ENCODE peak calls at places on chromosomes 3 and 15, in ten cellular contexts. One of them, this sample, is unnamed.

GRCh38 chr3:112007641-112008040 is 8.9 kb downstream of the TAGLN3 start:
- DNase-seq in thoracic aorta: no peak
- DNase-seq in Panc1: no peak
- DNase-seq in fibroblast of pulmonary artery: peak
- DNase-seq in GM13976: no peak
- DNase-seq in GM10248: no peak
- DNase-seq in HCT116: no peak
- DNase-seq in D721Med: no peak
- DNase-seq in AG09309: peak
- DNase-seq in endodermal cell: no peak
- DNase-seq in this sample: no peak

GRCh38 chr15:101723161-101723873 is 956 bp downstream of the TARS3 start:
- DNase-seq in AG09309: no peak
- DNase-seq in fibroblast of pulmonary artery: peak
- DNase-seq in thoracic aorta: no peak
- DNase-seq in D721Med: no peak
- DNase-seq in Panc1: no peak
- DNase-seq in GM13976: peak
- DNase-seq in GM10248: peak
- DNase-seq in endodermal cell: no peak
- DNase-seq in HCT116: no peak
- DNase-seq in this sample: peak

GRCh38 chr15:74831813-74832495 is 5.5 kb downstream of the CPLX3 start:
- DNase-seq in HCT116: no peak
- DNase-seq in Panc1: no peak
- DNase-seq in fibroblast of pulmonary artery: no peak
- DNase-seq in endodermal cell: no peak
- DNase-seq in thoracic aorta: no peak
- DNase-seq in GM10248: no peak
- DNase-seq in D721Med: no peak
- DNase-seq in GM13976: no peak
- DNase-seq in AG09309: no peak
- DNase-seq in this sample: no peak

GRCh38 chr3:114834175-114834940 is 312.7 kb downstream of the ZBTB20 start:
- DNase-seq in AG09309: no peak
- DNase-seq in HCT116: no peak
- DNase-seq in D721Med: no peak
- DNase-seq in Panc1: no peak
- DNase-seq in GM13976: no peak
- DNase-seq in thoracic aorta: no peak
- DNase-seq in fibroblast of pulmonary artery: peak
- DNase-seq in endodermal cell: no peak
- DNase-seq in GM10248: no peak
- DNase-seq in this sample: no peak

GRCh38 chr3:120506828-120507774 is 56.3 kb upstream of the FSTL1 start:
- DNase-seq in fibroblast of pulmonary artery: peak
- DNase-seq in Panc1: no peak
- DNase-seq in endodermal cell: peak
- DNase-seq in HCT116: peak
- DNase-seq in GM10248: peak
- DNase-seq in GM13976: peak
- DNase-seq in D721Med: no peak
- DNase-seq in thoracic aorta: no peak
- DNase-seq in AG09309: no peak
- DNase-seq in this sample: no peak

GRCh38 chr3:130442284-130442683 is 74.7 kb upstream of the COL6A6 start:
- DNase-seq in endodermal cell: peak
- DNase-seq in HCT116: no peak
- DNase-seq in Panc1: no peak
- DNase-seq in fibroblast of pulmonary artery: no peak
- DNase-seq in GM10248: no peak
- DNase-seq in AG09309: no peak
- DNase-seq in GM13976: no peak
- DNase-seq in thoracic aorta: no peak
- DNase-seq in D721Med: no peak
- DNase-seq in this sample: no peak

GRCh38 chr3:190486201-190486865 is 27.6 kb upstream of the IL1RAP start:
- DNase-seq in D721Med: no peak
- DNase-seq in AG09309: no peak
- DNase-seq in endodermal cell: no peak
- DNase-seq in Panc1: no peak
- DNase-seq in fibroblast of pulmonary artery: no peak
- DNase-seq in GM10248: no peak
- DNase-seq in GM13976: no peak
- DNase-seq in thoracic aorta: no peak
- DNase-seq in HCT116: no peak
- DNase-seq in this sample: no peak

GRCh38 chr3:190059242-190059590 is 61.5 kb downstream of the P3H2 start:
- DNase-seq in GM10248: no peak
- DNase-seq in GM13976: no peak
- DNase-seq in Panc1: no peak
- DNase-seq in thoracic aorta: no peak
- DNase-seq in HCT116: no peak
- DNase-seq in AG09309: no peak
- DNase-seq in D721Med: no peak
- DNase-seq in endodermal cell: no peak
- DNase-seq in fibroblast of pulmonary artery: peak
- DNase-seq in this sample: no peak

DNA sequence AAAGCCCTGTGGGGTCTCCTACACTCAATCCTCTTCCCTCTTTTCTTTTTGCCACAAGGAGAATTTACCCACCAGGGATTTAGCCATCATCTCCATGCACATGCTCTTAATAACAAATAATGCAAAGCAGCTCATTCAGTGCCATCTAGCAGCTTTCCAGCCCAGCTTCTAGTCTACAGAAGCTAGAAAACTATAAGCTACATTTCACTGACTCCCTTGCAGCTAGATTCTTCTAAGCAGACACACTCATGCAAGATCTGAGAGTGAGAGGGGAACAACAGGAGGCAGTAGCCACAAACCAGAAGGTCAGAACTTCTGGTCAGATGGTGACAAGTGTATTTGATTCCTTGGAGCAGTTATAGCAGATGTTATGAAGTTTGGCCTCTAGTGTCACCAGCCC is 25.5 kb downstream of the OSBPL10 start:
- DNase-seq in AG09309: no peak
- DNase-seq in HCT116: no peak
- DNase-seq in GM10248: no peak
- DNase-seq in GM13976: no peak
- DNase-seq in D721Med: no peak
- DNase-seq in Panc1: no peak
- DNase-seq in endodermal cell: no peak
- DNase-seq in thoracic aorta: no peak
- DNase-seq in fibroblast of pulmonary artery: no peak
- DNase-seq in this sample: no peak
- TF ChIP-seq CTCF in AG09309: no peak
- TF ChIP-seq CTCF in HCT116: no peak
- TF ChIP-seq CTCF in GM10248: no peak
- TF ChIP-seq CTCF in GM13976: no peak
- TF ChIP-seq CTCF in D721Med: no peak
- TF ChIP-seq CTCF in Panc1: no peak
- TF ChIP-seq CTCF in endodermal cell: no peak
- TF ChIP-seq CTCF in thoracic aorta: no peak
- TF ChIP-seq CTCF in fibroblast of pulmonary artery: no peak
- TF ChIP-seq CTCF in this sample: no peak

GRCh38 chr3:186790261-186790981 is 7.0 kb downstream of the EIF4A2 start:
- DNase-seq in GM10248: no peak
- DNase-seq in AG09309: no peak
- DNase-seq in Panc1: no peak
- DNase-seq in D721Med: no peak
- DNase-seq in endodermal cell: peak
- DNase-seq in GM13976: no peak
- DNase-seq in thoracic aorta: no peak
- DNase-seq in HCT116: no peak
- DNase-seq in fibroblast of pulmonary artery: peak
- DNase-seq in this sample: no peak
- TF ChIP-seq CTCF in GM10248: no peak
- TF ChIP-seq CTCF in AG09309: peak
- TF ChIP-seq CTCF in Panc1: peak
- TF ChIP-seq CTCF in D721Med: no peak
- TF ChIP-seq CTCF in endodermal cell: no peak
- TF ChIP-seq CTCF in GM13976: no peak
- TF ChIP-seq CTCF in thoracic aorta: peak
- TF ChIP-seq CTCF in HCT116: peak
- TF ChIP-seq CTCF in fibroblast of pulmonary artery: peak
- TF ChIP-seq CTCF in this sample: no peak

GRCh38 chr3:27323087-27323570 is 46.1 kb downstream of the NEK10 start:
- DNase-seq in AG09309: no peak
- DNase-seq in Panc1: no peak
- DNase-seq in GM10248: no peak
- DNase-seq in thoracic aorta: no peak
- DNase-seq in fibroblast of pulmonary artery: no peak
- DNase-seq in endodermal cell: no peak
- DNase-seq in GM13976: no peak
- DNase-seq in D721Med: no peak
- DNase-seq in HCT116: no peak
- DNase-seq in this sample: no peak

GRCh38 chr3:27324695-27325094 is 44.5 kb downstream of the NEK10 start:
- DNase-seq in GM10248: no peak
- DNase-seq in AG09309: no peak
- DNase-seq in HCT116: no peak
- DNase-seq in GM13976: no peak
- DNase-seq in endodermal cell: no peak
- DNase-seq in thoracic aorta: no peak
- DNase-seq in D721Med: no peak
- DNase-seq in Panc1: no peak
- DNase-seq in fibroblast of pulmonary artery: no peak
- DNase-seq in this sample: no peak

GRCh38 chr3:27326211-27326948 is 42.8 kb downstream of the NEK10 start:
- DNase-seq in GM13976: no peak
- DNase-seq in AG09309: peak
- DNase-seq in thoracic aorta: no peak
- DNase-seq in Panc1: peak
- DNase-seq in HCT116: no peak
- DNase-seq in GM10248: no peak
- DNase-seq in fibroblast of pulmonary artery: peak
- DNase-seq in endodermal cell: no peak
- DNase-seq in D721Med: no peak
- DNase-seq in this sample: no peak

GRCh38 chr3:27326949-27327582 is 42.1 kb downstream of the NEK10 start:
- DNase-seq in GM10248: no peak
- DNase-seq in GM13976: no peak
- DNase-seq in thoracic aorta: no peak
- DNase-seq in endodermal cell: no peak
- DNase-seq in fibroblast of pulmonary artery: no peak
- DNase-seq in Panc1: no peak
- DNase-seq in HCT116: no peak
- DNase-seq in D721Med: no peak
- DNase-seq in AG09309: no peak
- DNase-seq in this sample: no peak

DNA sequence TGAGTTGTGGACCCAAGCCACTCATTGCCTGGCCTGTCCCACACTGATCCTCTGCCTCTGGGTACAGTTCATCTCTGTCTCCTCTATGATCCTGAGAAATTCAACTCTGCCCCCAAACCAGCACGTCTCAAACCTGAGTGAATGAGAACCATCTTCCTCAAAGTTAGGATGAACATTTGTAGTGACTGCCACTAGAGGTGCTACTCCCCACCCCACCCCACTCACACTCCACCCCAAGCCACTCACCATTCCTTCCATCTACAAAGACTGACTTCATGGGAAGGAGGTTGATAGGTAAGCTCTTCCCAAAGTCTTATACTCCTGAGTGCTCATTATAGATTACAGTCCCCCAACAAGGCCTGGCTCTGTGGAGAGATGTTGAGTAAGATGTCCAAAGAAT is 43.8 kb downstream of the NEK10 start:
- DNase-seq in GM10248: no peak
- DNase-seq in Panc1: no peak
- DNase-seq in D721Med: no peak
- DNase-seq in endodermal cell: no peak
- DNase-seq in GM13976: no peak
- DNase-seq in HCT116: no peak
- DNase-seq in thoracic aorta: no peak
- DNase-seq in fibroblast of pulmonary artery: no peak
- DNase-seq in AG09309: no peak
- DNase-seq in this sample: no peak
- TF ChIP-seq CTCF in GM10248: no peak
- TF ChIP-seq CTCF in Panc1: peak
- TF ChIP-seq CTCF in D721Med: no peak
- TF ChIP-seq CTCF in endodermal cell: peak
- TF ChIP-seq CTCF in GM13976: no peak
- TF ChIP-seq CTCF in HCT116: peak
- TF ChIP-seq CTCF in thoracic aorta: no peak
- TF ChIP-seq CTCF in fibroblast of pulmonary artery: peak
- TF ChIP-seq CTCF in AG09309: no peak
- TF ChIP-seq CTCF in this sample: peak

GRCh38 chr3:24343084-24343783 is 151.4 kb downstream of the THRB start:
- DNase-seq in GM10248: no peak
- DNase-seq in Panc1: no peak
- DNase-seq in AG09309: no peak
- DNase-seq in D721Med: no peak
- DNase-seq in HCT116: no peak
- DNase-seq in GM13976: no peak
- DNase-seq in endodermal cell: no peak
- DNase-seq in thoracic aorta: no peak
- DNase-seq in fibroblast of pulmonary artery: no peak
- DNase-seq in this sample: no peak

GRCh38 chr3:24340966-24341365 is 153.7 kb downstream of the THRB start:
- DNase-seq in D721Med: no peak
- DNase-seq in HCT116: no peak
- DNase-seq in fibroblast of pulmonary artery: no peak
- DNase-seq in GM10248: no peak
- DNase-seq in Panc1: no peak
- DNase-seq in endodermal cell: no peak
- DNase-seq in AG09309: no peak
- DNase-seq in GM13976: no peak
- DNase-seq in thoracic aorta: no peak
- DNase-seq in this sample: no peak

GRCh38 chr3:24340161-24340560 is 154.5 kb downstream of the THRB start:
- DNase-seq in endodermal cell: no peak
- DNase-seq in fibroblast of pulmonary artery: no peak
- DNase-seq in HCT116: no peak
- DNase-seq in GM13976: no peak
- DNase-seq in Panc1: no peak
- DNase-seq in GM10248: no peak
- DNase-seq in AG09309: no peak
- DNase-seq in thoracic aorta: no peak
- DNase-seq in D721Med: no peak
- DNase-seq in this sample: no peak

GRCh38 chr3:24341668-24342067 is 153.0 kb downstream of the THRB start:
- DNase-seq in HCT116: no peak
- DNase-seq in thoracic aorta: no peak
- DNase-seq in GM10248: no peak
- DNase-seq in D721Med: no peak
- DNase-seq in endodermal cell: no peak
- DNase-seq in Panc1: no peak
- DNase-seq in AG09309: no peak
- DNase-seq in GM13976: no peak
- DNase-seq in fibroblast of pulmonary artery: no peak
- DNase-seq in this sample: no peak

DNA sequence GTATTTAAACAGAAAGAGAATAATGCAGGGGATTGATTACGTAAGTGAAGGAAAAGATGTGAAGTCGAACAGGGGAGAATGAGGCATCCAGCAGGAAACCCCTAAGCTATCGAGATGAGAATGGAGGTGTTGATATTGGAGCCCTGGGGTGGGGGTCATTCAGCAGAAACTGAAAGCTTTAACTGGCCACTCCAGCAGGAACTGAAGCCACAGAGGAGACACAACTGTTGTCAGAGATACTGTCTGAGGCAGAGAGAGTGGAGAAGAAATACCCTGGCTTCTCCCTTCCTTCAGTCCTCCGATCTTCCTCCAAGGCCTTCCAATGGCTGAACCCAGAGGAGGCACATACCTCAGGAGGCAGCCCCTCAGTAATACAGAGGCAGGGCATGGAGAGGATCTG is 152.4 kb downstream of the THRB start:
- DNase-seq in thoracic aorta: no peak
- DNase-seq in D721Med: no peak
- DNase-seq in AG09309: no peak
- DNase-seq in fibroblast of pulmonary artery: no peak
- DNase-seq in Panc1: no peak
- DNase-seq in endodermal cell: no peak
- DNase-seq in GM10248: no peak
- DNase-seq in HCT116: no peak
- DNase-seq in GM13976: no peak
- DNase-seq in this sample: no peak
- TF ChIP-seq CTCF in thoracic aorta: no peak
- TF ChIP-seq CTCF in D721Med: no peak
- TF ChIP-seq CTCF in AG09309: no peak
- TF ChIP-seq CTCF in fibroblast of pulmonary artery: no peak
- TF ChIP-seq CTCF in Panc1: no peak
- TF ChIP-seq CTCF in endodermal cell: no peak
- TF ChIP-seq CTCF in GM10248: no peak
- TF ChIP-seq CTCF in HCT116: no peak
- TF ChIP-seq CTCF in GM13976: no peak
- TF ChIP-seq CTCF in this sample: no peak

This sample was measured in GM13977.